ENCODE peak calls at places on chromosomes 2 and 18, in four cellular contexts. M is fibroblast of villous mesenchyme, K is left lung, E is M059J. I is an unnamed sample.
A peak's percentile ranks its signal among the peaks of the same experiment; 100 is the strongest.

GRCh38 chr2:146278881-146279280 is 1565.9 kb upstream of the ACVR2A start:
- DNase-seq in M (no peak), K (no peak), E (no peak), I (no peak)

GRCh38 chr18:33210575-33211189 is 229.8 kb downstream of the CCDC178 start:
- DNase-seq in M (peak; percentile 20), K (no peak), E (peak; percentile 4), I (no peak)

GRCh38 chr2:6301426-6301825 is 564.3 kb downstream of the CMPK2 start:
- DNase-seq in M (no peak), K (no peak), E (no peak), I (no peak)

GRCh38 chr2:115115135-115115534 is 672.7 kb downstream of the DPP10 start:
- DNase-seq in M (no peak), K (no peak), E (no peak), I (no peak)

GRCh38 chr2:69190743-69191425 is 177.9 kb downstream of the ANTXR1 start:
- DNase-seq in M (peak; percentile 56), K (no peak), E (no peak), I (no peak)

GRCh38 chr2:26850002-26850431 is 2.1 kb downstream of the DPYSL5 start:
- DNase-seq in M (no peak), K (no peak), E (no peak), I (no peak)

GRCh38 chr2:33256162-33256755 is 220.2 kb upstream of the RASGRP3 start:
- DNase-seq in M (no peak), K (no peak), E (no peak), I (no peak)

GRCh38 chr2:96084006-96084857 is 32.1 kb downstream of the ADRA2B start:
- DNase-seq in M (no peak), K (no peak), E (no peak), I (no peak)